ENCODE peak calls at places on chromosomes 7 and 10, in five cellular contexts. One of them, this sample, is unnamed.
A peak's percentile ranks its signal among the peaks of the same experiment; 100 is the strongest.

GRCh38 chr7:101869026-101869900 is 51.8 kb downstream of the CUX1 start:
- DNase-seq in SK-N-SH: no peak
- DNase-seq in stimulated activated CD8-positive, alpha-beta memory T cell treated with anti-CD3 and anti-CD28 coated beads, Interleukin-4, amount 100 ng/mL, for 1 hour: no peak
- DNase-seq in T-helper 1 cell: no peak
- DNase-seq in PC-3: no peak
- DNase-seq in this sample: no peak

GRCh38 chr7:21542891-21543527 is at the start of gene DNAH11:
- DNase-seq in SK-N-SH: peak; percentile 50
- DNase-seq in PC-3: peak; percentile 55
- DNase-seq in T-helper 1 cell: no peak
- DNase-seq in stimulated activated CD8-positive, alpha-beta memory T cell treated with anti-CD3 and anti-CD28 coated beads, Interleukin-4, amount 100 ng/mL, for 1 hour: no peak
- DNase-seq in this sample: no peak

GRCh38 chr7:105249216-105249615 is 139.5 kb downstream of the SRPK2 start:
- DNase-seq in PC-3: no peak
- DNase-seq in stimulated activated CD8-positive, alpha-beta memory T cell treated with anti-CD3 and anti-CD28 coated beads, Interleukin-4, amount 100 ng/mL, for 1 hour: no peak
- DNase-seq in T-helper 1 cell: no peak
- DNase-seq in SK-N-SH: no peak
- DNase-seq in this sample: no peak

GRCh38 chr7:3063016-3063753 is 19.5 kb upstream of the CARD11 start:
- DNase-seq in PC-3: peak; percentile 6
- DNase-seq in SK-N-SH: no peak
- DNase-seq in stimulated activated CD8-positive, alpha-beta memory T cell treated with anti-CD3 and anti-CD28 coated beads, Interleukin-4, amount 100 ng/mL, for 1 hour: peak; percentile 36
- DNase-seq in T-helper 1 cell: no peak
- DNase-seq in this sample: no peak

GRCh38 chr10:34916368-34916767 is 101.3 kb upstream of the PARD3 start:
- DNase-seq in SK-N-SH: no peak
- DNase-seq in PC-3: peak; percentile 62
- DNase-seq in T-helper 1 cell: no peak
- DNase-seq in stimulated activated CD8-positive, alpha-beta memory T cell treated with anti-CD3 and anti-CD28 coated beads, Interleukin-4, amount 100 ng/mL, for 1 hour: no peak
- DNase-seq in this sample: no peak

GRCh38 chr10:15146366-15146765 is 22.1 kb downstream of the NMT2 start:
- DNase-seq in PC-3: no peak
- DNase-seq in stimulated activated CD8-positive, alpha-beta memory T cell treated with anti-CD3 and anti-CD28 coated beads, Interleukin-4, amount 100 ng/mL, for 1 hour: no peak
- DNase-seq in SK-N-SH: no peak
- DNase-seq in T-helper 1 cell: no peak
- DNase-seq in this sample: no peak

GRCh38 chr10:125661942-125662515 is 20.9 kb downstream of the TEX36 start:
- DNase-seq in SK-N-SH: no peak
- DNase-seq in T-helper 1 cell: no peak
- DNase-seq in stimulated activated CD8-positive, alpha-beta memory T cell treated with anti-CD3 and anti-CD28 coated beads, Interleukin-4, amount 100 ng/mL, for 1 hour: no peak
- DNase-seq in PC-3: peak; percentile 93
- DNase-seq in this sample: no peak

GRCh38 chr10:51422311-51423120 is 276.9 kb downstream of the CSTF2T start:
- DNase-seq in SK-N-SH: peak; percentile 21
- DNase-seq in stimulated activated CD8-positive, alpha-beta memory T cell treated with anti-CD3 and anti-CD28 coated beads, Interleukin-4, amount 100 ng/mL, for 1 hour: no peak
- DNase-seq in T-helper 1 cell: no peak
- DNase-seq in PC-3: peak; percentile 95
- DNase-seq in this sample: peak; percentile 6

GRCh38 chr10:9781681-9782080 is 1236.0 kb upstream of the CELF2 start:
- DNase-seq in SK-N-SH: no peak
- DNase-seq in stimulated activated CD8-positive, alpha-beta memory T cell treated with anti-CD3 and anti-CD28 coated beads, Interleukin-4, amount 100 ng/mL, for 1 hour: no peak
- DNase-seq in T-helper 1 cell: no peak
- DNase-seq in PC-3: no peak
- DNase-seq in this sample: no peak

GRCh38 chr10:50415292-50415691 is 164.0 kb upstream of the ASAH2 start:
- DNase-seq in T-helper 1 cell: no peak
- DNase-seq in SK-N-SH: no peak
- DNase-seq in stimulated activated CD8-positive, alpha-beta memory T cell treated with anti-CD3 and anti-CD28 coated beads, Interleukin-4, amount 100 ng/mL, for 1 hour: no peak
- DNase-seq in PC-3: no peak
- DNase-seq in this sample: no peak

GRCh38 chr10:25547391-25547790 is 372.6 kb downstream of the GPR158 start:
- DNase-seq in SK-N-SH: no peak
- DNase-seq in stimulated activated CD8-positive, alpha-beta memory T cell treated with anti-CD3 and anti-CD28 coated beads, Interleukin-4, amount 100 ng/mL, for 1 hour: no peak
- DNase-seq in T-helper 1 cell: no peak
- DNase-seq in PC-3: no peak
- DNase-seq in this sample: no peak

GRCh38 chr7:74467876-74468275 is 14.2 kb downstream of the GTF2IRD1 start:
- DNase-seq in T-helper 1 cell: no peak
- DNase-seq in PC-3: no peak
- DNase-seq in SK-N-SH: no peak
- DNase-seq in stimulated activated CD8-positive, alpha-beta memory T cell treated with anti-CD3 and anti-CD28 coated beads, Interleukin-4, amount 100 ng/mL, for 1 hour: no peak
- DNase-seq in this sample: no peak

GRCh38 chr10:116444527-116445142 is 17.0 kb downstream of the PNLIPRP3 start:
- DNase-seq in SK-N-SH: peak; percentile 49
- DNase-seq in stimulated activated CD8-positive, alpha-beta memory T cell treated with anti-CD3 and anti-CD28 coated beads, Interleukin-4, amount 100 ng/mL, for 1 hour: no peak
- DNase-seq in T-helper 1 cell: no peak
- DNase-seq in PC-3: peak; percentile 25
- DNase-seq in this sample: no peak

GRCh38 chr7:151756076-151756731 is 120.7 kb downstream of the PRKAG2 start:
- DNase-seq in SK-N-SH: no peak
- DNase-seq in PC-3: peak; percentile 48
- DNase-seq in stimulated activated CD8-positive, alpha-beta memory T cell treated with anti-CD3 and anti-CD28 coated beads, Interleukin-4, amount 100 ng/mL, for 1 hour: peak; percentile 24
- DNase-seq in T-helper 1 cell: no peak
- DNase-seq in this sample: no peak

GRCh38 chr10:88990528-88991160 is at the start of gene FAS:
- DNase-seq in stimulated activated CD8-positive, alpha-beta memory T cell treated with anti-CD3 and anti-CD28 coated beads, Interleukin-4, amount 100 ng/mL, for 1 hour: peak; percentile 42
- DNase-seq in PC-3: peak; percentile 66
- DNase-seq in T-helper 1 cell: peak; percentile 68
- DNase-seq in SK-N-SH: peak; percentile 65
- DNase-seq in this sample: no peak

GRCh38 chr10:110739811-110740271 is 95.7 kb downstream of the RBM20 start:
- DNase-seq in T-helper 1 cell: no peak
- DNase-seq in PC-3: peak; percentile 8
- DNase-seq in stimulated activated CD8-positive, alpha-beta memory T cell treated with anti-CD3 and anti-CD28 coated beads, Interleukin-4, amount 100 ng/mL, for 1 hour: no peak
- DNase-seq in SK-N-SH: no peak
- DNase-seq in this sample: no peak

GRCh38 chr10:95291634-95292039 is 834 bp upstream of the PDLIM1 start:
- DNase-seq in PC-3: no peak
- DNase-seq in T-helper 1 cell: no peak
- DNase-seq in stimulated activated CD8-positive, alpha-beta memory T cell treated with anti-CD3 and anti-CD28 coated beads, Interleukin-4, amount 100 ng/mL, for 1 hour: no peak
- DNase-seq in SK-N-SH: peak; percentile 37
- DNase-seq in this sample: no peak

GRCh38 chr7:205117-206010 is 13.0 kb downstream of the FAM20C start:
- DNase-seq in T-helper 1 cell: no peak
- DNase-seq in stimulated activated CD8-positive, alpha-beta memory T cell treated with anti-CD3 and anti-CD28 coated beads, Interleukin-4, amount 100 ng/mL, for 1 hour: no peak
- DNase-seq in PC-3: no peak
- DNase-seq in SK-N-SH: no peak
- DNase-seq in this sample: no peak

GRCh38 chr10:19120381-19120908 is 71.8 kb downstream of the MALRD1 start:
- DNase-seq in T-helper 1 cell: no peak
- DNase-seq in stimulated activated CD8-positive, alpha-beta memory T cell treated with anti-CD3 and anti-CD28 coated beads, Interleukin-4, amount 100 ng/mL, for 1 hour: no peak
- DNase-seq in PC-3: no peak
- DNase-seq in SK-N-SH: no peak
- DNase-seq in this sample: no peak

GRCh38 chr7:46179211-46179610 is 258.1 kb upstream of the IGFBP3 start:
- DNase-seq in SK-N-SH: no peak
- DNase-seq in PC-3: no peak
- DNase-seq in T-helper 1 cell: no peak
- DNase-seq in stimulated activated CD8-positive, alpha-beta memory T cell treated with anti-CD3 and anti-CD28 coated beads, Interleukin-4, amount 100 ng/mL, for 1 hour: no peak
- DNase-seq in this sample: no peak

GRCh38 chr10:17232276-17232987 is 4.4 kb downstream of the VIM start:
- DNase-seq in PC-3: no peak
- DNase-seq in SK-N-SH: no peak
- DNase-seq in stimulated activated CD8-positive, alpha-beta memory T cell treated with anti-CD3 and anti-CD28 coated beads, Interleukin-4, amount 100 ng/mL, for 1 hour: no peak
- DNase-seq in T-helper 1 cell: no peak
- DNase-seq in this sample: no peak

GRCh38 chr7:41134242-41134872 is 568.5 kb downstream of the INHBA start:
- DNase-seq in SK-N-SH: no peak
- DNase-seq in PC-3: peak; percentile 51
- DNase-seq in stimulated activated CD8-positive, alpha-beta memory T cell treated with anti-CD3 and anti-CD28 coated beads, Interleukin-4, amount 100 ng/mL, for 1 hour: no peak
- DNase-seq in T-helper 1 cell: no peak
- DNase-seq in this sample: no peak